ENCODE peak calls at places on chromosomes 5 and 9, in nine cellular contexts. U is PC-3, E is GM12865, W is heart left ventricle, V is Caco-2, F is Calu3, K is AG04449, Z is nephron progenitor cell, R is BJ. T is an unnamed sample.

GRCh38 chr5:10564838-10565784 is 1.2 kb downstream of the ANKRD33B start:
- DNase-seq in U (no peak), E (no peak), W (peak; percentile 50), V (no peak), F (no peak), K (no peak), Z (peak; percentile 48), R (no peak), T (no peak)

GRCh38 chr5:85841653-85842052 is 776.1 kb upstream of the COX7C start:
- DNase-seq in U (no peak), E (no peak), W (no peak), V (no peak), F (no peak), K (no peak), Z (no peak), R (no peak), T (no peak)

GRCh38 chr5:146630467-146630866 is 114.5 kb upstream of the GPR151 start:
- DNase-seq in U (no peak), E (no peak), W (no peak), V (no peak), F (no peak), K (no peak), Z (no peak), R (no peak), T (no peak)

GRCh38 chr9:128098936-128099931 is 28.3 kb downstream of the PTGES2 start:
- DNase-seq in U (no peak), E (no peak), W (peak; percentile 30), V (peak; percentile 82), F (no peak), K (no peak), Z (no peak), R (no peak), T (no peak)

GRCh38 chr9:124873664-124874063 is 11.7 kb downstream of the ARPC5L start:
- DNase-seq in U (no peak), E (no peak), W (no peak), V (no peak), F (no peak), K (no peak), Z (no peak), R (no peak), T (peak; percentile 82)

GRCh38 chr5:143641549-143641955 is 170.4 kb upstream of the HMHB1 start:
- DNase-seq in U (no peak), E (peak; percentile 64), W (no peak), V (no peak), F (no peak), K (no peak), Z (peak; percentile 16), R (peak; percentile 44), T (no peak)

GRCh38 chr5:16579142-16579541 is 37.7 kb downstream of the RETREG1 start:
- DNase-seq in U (no peak), E (no peak), W (peak; percentile 65), V (no peak), F (no peak), K (no peak), Z (no peak), R (no peak), T (peak; percentile 6)

GRCh38 chr5:72611111-72611724 is 104.0 kb upstream of the ZNF366 start:
- DNase-seq in U (peak; percentile 69), E (peak; percentile 80), W (peak; percentile 69), V (peak; percentile 63), F (peak; percentile 74), K (no peak), Z (peak; percentile 71), R (no peak), T (peak; percentile 78)

GRCh38 chr9:115891929-115892328 is 261.7 kb upstream of the PAPPA start:
- DNase-seq in U (peak; percentile 59), E (no peak), W (no peak), V (no peak), F (no peak), K (peak; percentile 29), Z (no peak), R (peak; percentile 75), T (peak; percentile 9)

GRCh38 chr5:180646289-180646962 is 3.0 kb downstream of the FLT4 start:
- DNase-seq in U (no peak), E (no peak), W (no peak), V (no peak), F (no peak), K (no peak), Z (no peak), R (no peak), T (no peak)

GRCh38 chr9:134434896-134435506 is 108.7 kb downstream of the RXRA start:
- DNase-seq in U (peak; percentile 59), E (no peak), W (peak; percentile 96), V (peak; percentile 63), F (peak; percentile 81), K (peak; percentile 80), Z (no peak), R (peak; percentile 74), T (peak; percentile 97)

GRCh38 chr5:119360905-119361605 is 5.2 kb downstream of the TNFAIP8 start:
- DNase-seq in U (peak; percentile 77), E (no peak), W (no peak), V (no peak), F (peak; percentile 22), K (no peak), Z (no peak), R (no peak), T (peak; percentile 95)

GRCh38 chr5:16528382-16528849 is 62.8 kb upstream of the ZNF622 start:
- DNase-seq in U (peak; percentile 30), E (no peak), W (no peak), V (no peak), F (no peak), K (no peak), Z (no peak), R (no peak), T (no peak)

GRCh38 chr9:82184524-82184923 is 196.0 kb downstream of the SPATA31D1 start:
- DNase-seq in U (no peak), E (peak; percentile 60), W (no peak), V (no peak), F (no peak), K (no peak), Z (no peak), R (no peak), T (no peak)

GRCh38 chr5:57438162-57438561 is 44.4 kb downstream of the ACTBL2 start:
- DNase-seq in U (no peak), E (no peak), W (no peak), V (no peak), F (no peak), K (no peak), Z (no peak), R (no peak), T (no peak)

GRCh38 chr9:105647595-105648349 is 14.5 kb upstream of the TAL2 start:
- DNase-seq in U (no peak), E (no peak), W (no peak), V (no peak), F (no peak), K (no peak), Z (no peak), R (no peak), T (no peak)

GRCh38 chr5:82356808-82357671 is 78.9 kb upstream of the RPS23 start:
- DNase-seq in U (peak; percentile 97), E (peak; percentile 85), W (peak; percentile 93), V (no peak), F (peak; percentile 69), K (no peak), Z (no peak), R (peak; percentile 71), T (peak; percentile 99)

GRCh38 chr9:94534901-94535300 is 20.0 kb upstream of the PCAT7 start:
- DNase-seq in U (no peak), E (no peak), W (no peak), V (no peak), F (no peak), K (no peak), Z (no peak), R (no peak), T (no peak)

GRCh38 chr5:36875051-36875788 is 1.3 kb upstream of the NIPBL start:
- DNase-seq in U (peak; percentile 57), E (peak; percentile 58), W (peak; percentile 47), V (peak; percentile 70), F (peak; percentile 46), K (no peak), Z (peak; percentile 68), R (no peak), T (peak; percentile 65)

GRCh38 chr9:78424299-78424698 is 127.4 kb downstream of the PSAT1 start:
- DNase-seq in U (no peak), E (no peak), W (no peak), V (no peak), F (no peak), K (no peak), Z (no peak), R (no peak), T (no peak)
- TF ChIP-seq CTCF in U (no peak), E (no peak), W (no peak), V (no peak), F (no peak), K (no peak), Z (no peak), R (no peak), T (no peak)

GRCh38 chr5:139268364-139269202 is 25.0 kb upstream of the MATR3 start:
- DNase-seq in U (no peak), E (peak; percentile 66), W (no peak), V (no peak), F (no peak), K (no peak), Z (no peak), R (no peak), T (no peak)
- TF ChIP-seq CTCF in U (peak; percentile 23), E (no peak), W (no peak), V (peak; percentile 33), F (no peak), K (no peak), Z (no peak), R (no peak), T (peak; percentile 8)

GRCh38 chr9:133276923-133277322 is 1.9 kb upstream of the ABO start:
- DNase-seq in U (no peak), E (no peak), W (no peak), V (no peak), F (no peak), K (no peak), Z (no peak), R (no peak), T (no peak)
- TF ChIP-seq CTCF in U (no peak), E (no peak), W (no peak), V (no peak), F (no peak), K (no peak), Z (no peak), R (no peak), T (no peak)

DNA sequence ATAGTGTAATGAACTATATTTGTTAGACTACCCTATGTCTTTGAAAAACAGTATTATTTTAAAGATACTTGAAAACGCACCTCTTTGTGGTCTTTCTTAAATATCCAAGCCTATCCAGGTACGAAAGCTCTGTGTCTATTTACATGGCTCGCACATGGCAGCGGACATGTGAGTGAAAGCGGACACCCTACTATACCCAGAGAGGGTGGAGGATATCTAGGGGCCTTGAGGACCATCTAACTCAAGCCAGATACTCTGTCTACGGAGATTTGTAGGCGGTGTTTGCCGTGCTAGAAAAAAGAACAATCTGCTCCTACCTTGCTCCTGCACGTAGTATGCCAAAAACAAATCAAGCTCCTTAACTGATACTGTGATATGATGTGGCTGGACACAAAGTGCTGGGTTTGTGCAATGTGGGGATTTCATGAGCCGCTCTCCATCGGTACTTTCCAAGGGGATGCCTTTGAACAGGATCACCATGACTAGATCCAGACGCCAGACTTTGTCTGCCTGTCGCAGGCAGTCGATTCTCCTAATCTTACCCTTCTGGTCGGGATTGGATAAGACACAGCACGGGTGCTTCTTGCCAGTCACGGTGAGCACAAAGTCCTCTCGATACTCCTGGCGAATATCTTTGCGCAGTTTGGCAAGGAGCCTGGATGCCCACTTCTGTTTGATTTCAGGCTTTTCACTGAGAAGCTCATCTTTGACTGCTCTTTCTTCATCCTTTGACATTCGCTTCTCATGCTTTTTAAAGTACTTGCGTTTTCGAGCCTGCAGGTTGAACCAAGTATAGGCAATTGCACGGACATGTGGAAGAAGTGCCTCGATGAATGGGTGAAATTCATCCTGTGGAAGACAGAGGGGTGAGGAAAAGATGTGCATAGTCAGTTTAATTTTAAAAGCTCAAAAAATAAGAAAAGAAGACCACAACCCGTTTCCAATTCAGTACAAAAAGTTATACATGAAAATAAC is 7.0 kb downstream of the NFIB start:
- DNase-seq in U (no peak), E (no peak), W (no peak), V (no peak), F (no peak), K (no peak), Z (no peak), R (no peak), T (peak; percentile 47)
- TF ChIP-seq CTCF in U (no peak), E (no peak), W (no peak), V (no peak), F (no peak), K (no peak), Z (no peak), R (no peak), T (no peak)

T was measured in MCF 10A.